ENCODE peak calls at places on chromosomes 1 and 21, in ten cellular contexts. O is NB4; U is ELF-1; C is T1000; S is kidney; T is central memory CD8-positive, alpha-beta T cell; I is GM04504; P is HEK293T; L is suprapubic skin; R is stimulated activated CD4-positive, alpha-beta T cell treated with anti-CD3 and anti-CD28 coated beads, TNF-alpha, amount 100 ng/mL, for 24 hours. F is an unnamed sample.

GRCh38 chr21:31509108-31510017 is 150.1 kb upstream of the SOD1 start:
- DNase-seq in O (peak; percentile 67), S (no peak), R (peak; percentile 84), P (peak; percentile 81), L (no peak), C (peak; percentile 74), T (peak; percentile 28), U (peak; percentile 93), I (no peak), F (peak; percentile 84)

GRCh38 chr1:89512996-89513395 is 11.6 kb upstream of the LRRC8B start:
- DNase-seq in O (no peak), T (no peak), I (no peak), S (no peak), L (no peak), P (no peak), U (no peak), R (no peak), C (no peak), F (peak; percentile 20)

GRCh38 chr1:182111496-182111895 is 50.0 kb upstream of the ZNF648 start:
- DNase-seq in R (no peak), P (no peak), U (no peak), O (no peak), I (no peak), L (peak; percentile 74), T (no peak), S (no peak), C (no peak), F (no peak)

GRCh38 chr1:92476071-92476607 is 10.6 kb downstream of the GFI1 start:
- DNase-seq in I (no peak), P (no peak), O (peak; percentile 93), U (no peak), S (no peak), R (peak; percentile 52), T (no peak), L (no peak), C (no peak), F (peak; percentile 37)

GRCh38 chr1:1144122-1144842 is 28.4 kb upstream of the C1orf159 start:
- DNase-seq in S (peak; percentile 91), L (no peak), C (no peak), U (peak; percentile 56), O (peak; percentile 53), R (peak; percentile 60), T (no peak), P (no peak), I (no peak), F (peak; percentile 63)

GRCh38 chr1:205629751-205630150 is 2.1 kb downstream of the ELK4 start:
- DNase-seq in P (no peak), U (no peak), I (no peak), S (no peak), O (no peak), L (no peak), R (no peak), C (no peak), T (no peak), F (no peak)

GRCh38 chr1:84996846-84997666 is at the start of gene MCOLN2:
- DNase-seq in P (peak; percentile 89), U (peak; percentile 55), I (no peak), O (peak; percentile 21), S (peak; percentile 76), T (peak; percentile 21), R (peak; percentile 50), C (peak; percentile 23), L (no peak), F (peak; percentile 79)

GRCh38 chr1:32709075-32709474 is 6.5 kb upstream of the SYNC start:
- DNase-seq in P (no peak), O (no peak), C (no peak), U (peak; percentile 40), T (no peak), S (no peak), L (no peak), I (no peak), R (no peak), F (no peak)

GRCh38 chr1:189597083-189597482 is 880.6 kb downstream of the BRINP3 start:
- DNase-seq in U (no peak), P (no peak), I (no peak), R (no peak), C (no peak), L (no peak), S (no peak), T (no peak), O (no peak), F (no peak)